ENCODE peak calls at places on chromosomes 5 and 9, in four cellular contexts. One of them, this sample, is unnamed.

GRCh38 chr9:71681708-71682268 is 86.5 kb downstream of the CEMIP2 start:
- DNase-seq in stimulated activated CD4-positive, alpha-beta T cell treated with anti-CD3 and anti-CD28 coated beads, Interleukin-2, amount 100 ng/mL, for 48 hours: no peak
- DNase-seq in stimulated activated CD8-positive, alpha-beta memory T cell treated with anti-CD3 and anti-CD28 coated beads, Interleukin-4, amount 100 ng/mL, for 4 hours: no peak
- DNase-seq in left lobe of liver: no peak
- DNase-seq in this sample: no peak

GRCh38 chr5:107925195-107925594 is 254.5 kb upstream of the EFNA5 start:
- DNase-seq in stimulated activated CD4-positive, alpha-beta T cell treated with anti-CD3 and anti-CD28 coated beads, Interleukin-2, amount 100 ng/mL, for 48 hours: no peak
- DNase-seq in stimulated activated CD8-positive, alpha-beta memory T cell treated with anti-CD3 and anti-CD28 coated beads, Interleukin-4, amount 100 ng/mL, for 4 hours: no peak
- DNase-seq in left lobe of liver: no peak
- DNase-seq in this sample: no peak

GRCh38 chr5:36943584-36943983 is 67.0 kb downstream of the NIPBL start:
- DNase-seq in stimulated activated CD4-positive, alpha-beta T cell treated with anti-CD3 and anti-CD28 coated beads, Interleukin-2, amount 100 ng/mL, for 48 hours: no peak
- DNase-seq in stimulated activated CD8-positive, alpha-beta memory T cell treated with anti-CD3 and anti-CD28 coated beads, Interleukin-4, amount 100 ng/mL, for 4 hours: no peak
- DNase-seq in left lobe of liver: no peak
- DNase-seq in this sample: no peak

GRCh38 chr9:98983295-98984268 is 39.9 kb downstream of the COL15A1 start:
- DNase-seq in stimulated activated CD4-positive, alpha-beta T cell treated with anti-CD3 and anti-CD28 coated beads, Interleukin-2, amount 100 ng/mL, for 48 hours: no peak
- DNase-seq in stimulated activated CD8-positive, alpha-beta memory T cell treated with anti-CD3 and anti-CD28 coated beads, Interleukin-4, amount 100 ng/mL, for 4 hours: no peak
- DNase-seq in left lobe of liver: no peak
- DNase-seq in this sample: no peak

GRCh38 chr5:72460413-72460812 is 46.8 kb downstream of the ZNF366 start:
- DNase-seq in stimulated activated CD4-positive, alpha-beta T cell treated with anti-CD3 and anti-CD28 coated beads, Interleukin-2, amount 100 ng/mL, for 48 hours: no peak
- DNase-seq in stimulated activated CD8-positive, alpha-beta memory T cell treated with anti-CD3 and anti-CD28 coated beads, Interleukin-4, amount 100 ng/mL, for 4 hours: no peak
- DNase-seq in left lobe of liver: no peak
- DNase-seq in this sample: no peak

GRCh38 chr5:116289276-116289675 is 204.5 kb downstream of the COMMD10 start:
- DNase-seq in stimulated activated CD4-positive, alpha-beta T cell treated with anti-CD3 and anti-CD28 coated beads, Interleukin-2, amount 100 ng/mL, for 48 hours: no peak
- DNase-seq in stimulated activated CD8-positive, alpha-beta memory T cell treated with anti-CD3 and anti-CD28 coated beads, Interleukin-4, amount 100 ng/mL, for 4 hours: no peak
- DNase-seq in left lobe of liver: no peak
- DNase-seq in this sample: no peak

GRCh38 chr9:13352451-13352979 is 73.0 kb upstream of the MPDZ start:
- DNase-seq in stimulated activated CD4-positive, alpha-beta T cell treated with anti-CD3 and anti-CD28 coated beads, Interleukin-2, amount 100 ng/mL, for 48 hours: no peak
- DNase-seq in stimulated activated CD8-positive, alpha-beta memory T cell treated with anti-CD3 and anti-CD28 coated beads, Interleukin-4, amount 100 ng/mL, for 4 hours: no peak
- DNase-seq in left lobe of liver: no peak
- DNase-seq in this sample: no peak

GRCh38 chr5:96873469-96873868 is 2.8 kb upstream of the ERAP2 start:
- DNase-seq in stimulated activated CD4-positive, alpha-beta T cell treated with anti-CD3 and anti-CD28 coated beads, Interleukin-2, amount 100 ng/mL, for 48 hours: no peak
- DNase-seq in stimulated activated CD8-positive, alpha-beta memory T cell treated with anti-CD3 and anti-CD28 coated beads, Interleukin-4, amount 100 ng/mL, for 4 hours: no peak
- DNase-seq in left lobe of liver: no peak
- DNase-seq in this sample: no peak

GRCh38 chr9:15299374-15299939 is 7.6 kb downstream of the TTC39B start:
- DNase-seq in stimulated activated CD4-positive, alpha-beta T cell treated with anti-CD3 and anti-CD28 coated beads, Interleukin-2, amount 100 ng/mL, for 48 hours: no peak
- DNase-seq in stimulated activated CD8-positive, alpha-beta memory T cell treated with anti-CD3 and anti-CD28 coated beads, Interleukin-4, amount 100 ng/mL, for 4 hours: no peak
- DNase-seq in left lobe of liver: no peak
- DNase-seq in this sample: no peak

GRCh38 chr9:2320126-2320525 is 301.5 kb upstream of the VLDLR start:
- DNase-seq in stimulated activated CD4-positive, alpha-beta T cell treated with anti-CD3 and anti-CD28 coated beads, Interleukin-2, amount 100 ng/mL, for 48 hours: no peak
- DNase-seq in stimulated activated CD8-positive, alpha-beta memory T cell treated with anti-CD3 and anti-CD28 coated beads, Interleukin-4, amount 100 ng/mL, for 4 hours: no peak
- DNase-seq in left lobe of liver: no peak
- DNase-seq in this sample: no peak

GRCh38 chr9:126503333-126504085 is 110.2 kb upstream of the LMX1B start:
- DNase-seq in stimulated activated CD4-positive, alpha-beta T cell treated with anti-CD3 and anti-CD28 coated beads, Interleukin-2, amount 100 ng/mL, for 48 hours: no peak
- DNase-seq in stimulated activated CD8-positive, alpha-beta memory T cell treated with anti-CD3 and anti-CD28 coated beads, Interleukin-4, amount 100 ng/mL, for 4 hours: no peak
- DNase-seq in left lobe of liver: no peak
- DNase-seq in this sample: no peak

GRCh38 chr9:94861589-94862241 is 135.2 kb downstream of the AOPEP start:
- DNase-seq in stimulated activated CD4-positive, alpha-beta T cell treated with anti-CD3 and anti-CD28 coated beads, Interleukin-2, amount 100 ng/mL, for 48 hours: no peak
- DNase-seq in stimulated activated CD8-positive, alpha-beta memory T cell treated with anti-CD3 and anti-CD28 coated beads, Interleukin-4, amount 100 ng/mL, for 4 hours: no peak
- DNase-seq in left lobe of liver: no peak
- DNase-seq in this sample: no peak

GRCh38 chr5:177357459-177358332 is at the start of gene RGS14:
- DNase-seq in stimulated activated CD4-positive, alpha-beta T cell treated with anti-CD3 and anti-CD28 coated beads, Interleukin-2, amount 100 ng/mL, for 48 hours: peak
- DNase-seq in stimulated activated CD8-positive, alpha-beta memory T cell treated with anti-CD3 and anti-CD28 coated beads, Interleukin-4, amount 100 ng/mL, for 4 hours: no peak
- DNase-seq in left lobe of liver: peak
- DNase-seq in this sample: peak

GRCh38 chr9:79581794-79582193 is 10.0 kb downstream of the TLE4 start:
- DNase-seq in stimulated activated CD4-positive, alpha-beta T cell treated with anti-CD3 and anti-CD28 coated beads, Interleukin-2, amount 100 ng/mL, for 48 hours: no peak
- DNase-seq in stimulated activated CD8-positive, alpha-beta memory T cell treated with anti-CD3 and anti-CD28 coated beads, Interleukin-4, amount 100 ng/mL, for 4 hours: no peak
- DNase-seq in left lobe of liver: no peak
- DNase-seq in this sample: no peak

GRCh38 chr5:74542477-74542876 is 98.1 kb downstream of the ENC1 start:
- DNase-seq in stimulated activated CD4-positive, alpha-beta T cell treated with anti-CD3 and anti-CD28 coated beads, Interleukin-2, amount 100 ng/mL, for 48 hours: no peak
- DNase-seq in stimulated activated CD8-positive, alpha-beta memory T cell treated with anti-CD3 and anti-CD28 coated beads, Interleukin-4, amount 100 ng/mL, for 4 hours: no peak
- DNase-seq in left lobe of liver: no peak
- DNase-seq in this sample: no peak

GRCh38 chr5:170632985-170633234 is 129.1 kb downstream of the KCNIP1 start:
- DNase-seq in stimulated activated CD4-positive, alpha-beta T cell treated with anti-CD3 and anti-CD28 coated beads, Interleukin-2, amount 100 ng/mL, for 48 hours: peak
- DNase-seq in stimulated activated CD8-positive, alpha-beta memory T cell treated with anti-CD3 and anti-CD28 coated beads, Interleukin-4, amount 100 ng/mL, for 4 hours: peak
- DNase-seq in left lobe of liver: peak
- DNase-seq in this sample: peak

GRCh38 chr9:18320046-18320445 is 153.9 kb upstream of the ADAMTSL1 start:
- DNase-seq in stimulated activated CD4-positive, alpha-beta T cell treated with anti-CD3 and anti-CD28 coated beads, Interleukin-2, amount 100 ng/mL, for 48 hours: no peak
- DNase-seq in stimulated activated CD8-positive, alpha-beta memory T cell treated with anti-CD3 and anti-CD28 coated beads, Interleukin-4, amount 100 ng/mL, for 4 hours: no peak
- DNase-seq in left lobe of liver: no peak
- DNase-seq in this sample: no peak